ENCODE peak calls at places on chromosomes 16 and 17, in ten cellular contexts. U is psoas muscle, I is BJ, V is pancreas, S is stomach, O is upper lobe of right lung, Y is PC-3, Z is cardiac muscle cell, M is lower lobe of right lung, R is AG04450. G is an unnamed sample. For H3K27me3, the result is how much of the 10 kb centered on the place peaks cover.

GRCh38 chr17:80034977-80035686 is 540 bp downstream of the TBC1D16 start:
- DNase-seq in U (no peak), I (no peak), V (peak), S (no peak), O (peak), Y (peak), Z (peak), M (peak), R (no peak), G (peak)

GRCh38 chr17:77451894-77452852 is 311.4 kb downstream of the SEC14L1 start:
- DNase-seq in U (peak), I (no peak), V (peak), S (peak), O (peak), Y (no peak), Z (peak), M (no peak), R (no peak), G (peak)

GRCh38 chr17:58200024-58200633 is 7.6 kb downstream of the EPX start:
- DNase-seq in U (peak), I (no peak), V (no peak), S (peak), O (peak), Y (peak), Z (peak), M (peak), R (no peak), G (no peak)

GRCh38 chr16:21560462-21560861 is 38.9 kb upstream of the METTL9 start:
- DNase-seq in U (no peak), I (no peak), V (no peak), S (peak), O (peak), Y (no peak), Z (no peak), M (no peak), R (no peak), G (no peak)

GRCh38 chr17:49003557-49004511 is 6.6 kb downstream of the IGF2BP1 start:
- DNase-seq in U (no peak), I (no peak), V (no peak), S (no peak), O (no peak), Y (no peak), Z (peak), M (no peak), R (no peak), G (no peak)

GRCh38 chr17:40542562-40543411 is 22.5 kb downstream of the CCR7 start:
- DNase-seq in U (peak), I (peak), V (peak), S (peak), O (peak), Y (no peak), Z (no peak), M (no peak), R (peak), G (peak)

GRCh38 chr17:56142325-56142724 is 10.9 kb upstream of the ANKFN1 start:
- DNase-seq in U (no peak), I (peak), V (no peak), S (no peak), O (no peak), Y (no peak), Z (no peak), M (no peak), R (peak), G (no peak)

GRCh38 chr17:79797492-79798295 is 817 bp upstream of the CBX8 start:
- DNase-seq in U (peak), I (no peak), V (peak), S (no peak), O (no peak), Y (no peak), Z (no peak), M (no peak), R (no peak), G (no peak)

GRCh38 chr17:55825213-55825612 is 74.4 kb downstream of the PCTP start:
- DNase-seq in U (no peak), I (no peak), V (no peak), S (no peak), O (no peak), Y (peak), Z (no peak), M (no peak), R (no peak), G (no peak)

GRCh38 chr16:49720225-49720624 is 135.7 kb downstream of the ZNF423 start:
- DNase-seq in U (no peak), I (no peak), V (no peak), S (no peak), O (no peak), Y (no peak), Z (no peak), M (no peak), R (no peak), G (no peak)

GRCh38 chr16:25635449-25635848 is 56.3 kb upstream of the HS3ST4 start:
- DNase-seq in U (no peak), I (no peak), V (no peak), S (no peak), O (no peak), Y (no peak), Z (no peak), M (no peak), R (no peak), G (no peak)

GRCh38 chr16:84851192-84852127 is 31.7 kb downstream of the CRISPLD2 start:
- DNase-seq in U (peak), I (peak), V (no peak), S (peak), O (no peak), Y (peak), Z (no peak), M (no peak), R (peak), G (no peak)

GRCh38 chr17:80063815-80064585 is 27.6 kb downstream of the CCDC40 start:
- DNase-seq in U (peak), I (no peak), V (peak), S (peak), O (peak), Y (peak), Z (no peak), M (peak), R (peak), G (peak)

GRCh38 chr16:85645021-85645589 is 32.0 kb downstream of the GSE1 start:
- DNase-seq in U (no peak), I (no peak), V (no peak), S (peak), O (no peak), Y (peak), Z (no peak), M (no peak), R (no peak), G (no peak)

GRCh38 chr17:6913608-6914443 is 82.0 kb upstream of the ALOX12 start:
- DNase-seq in U (peak), I (no peak), V (peak), S (peak), O (peak), Y (peak), Z (peak), M (peak), R (no peak), G (peak)

GRCh38 chr17:57783338-57783742 is 38.2 kb upstream of the CCDC182 start:
- DNase-seq in U (peak), I (no peak), V (peak), S (peak), O (peak), Y (peak), Z (peak), M (peak), R (no peak), G (peak)

GRCh38 chr17:76240461-76241204 is at the start of gene RNF157:
- DNase-seq in U (peak), I (no peak), V (peak), S (peak), O (peak), Y (peak), Z (peak), M (peak), R (no peak), G (peak)

GRCh38 chr16:79825002-79825401 is 224.5 kb upstream of the MAF start:
- DNase-seq in U (no peak), I (no peak), V (no peak), S (no peak), O (no peak), Y (no peak), Z (no peak), M (no peak), R (no peak), G (no peak)

GRCh38 chr16:58366247-58367031 is 25.8 kb upstream of the GINS3 start:
- DNase-seq in U (no peak), I (no peak), V (no peak), S (no peak), O (no peak), Y (peak), Z (no peak), M (no peak), R (no peak), G (no peak)

GRCh38 chr17:76843703-76844484 is 24.3 kb upstream of the MGAT5B start:
- DNase-seq in U (no peak), I (no peak), V (no peak), S (no peak), O (no peak), Y (peak), Z (no peak), M (no peak), R (no peak), G (no peak)

GRCh38 chr16:84583995-84584394 is 33.9 kb downstream of the COTL1 start:
- DNase-seq in U (peak), I (no peak), V (no peak), S (no peak), O (no peak), Y (no peak), Z (no peak), M (no peak), R (no peak), G (no peak)

GRCh38 chr17:78192616-78193015 is 5.5 kb downstream of the AFMID start:
- DNase-seq in U (no peak), I (no peak), V (no peak), S (no peak), O (no peak), Y (no peak), Z (no peak), M (no peak), R (no peak), G (no peak)

GRCh38 chr16:75402821-75403475 is 30.4 kb downstream of the CFDP1 start:
- DNase-seq in U (no peak), I (no peak), V (no peak), S (no peak), O (no peak), Y (peak), Z (peak), M (no peak), R (no peak), G (no peak)

GRCh38 chr16:29821663-29822115 is 1.4 kb downstream of the MVP start:
- DNase-seq in U (no peak), I (peak), V (no peak), S (peak), O (no peak), Y (peak), Z (no peak), M (peak), R (no peak), G (peak)

GRCh38 chr17:45740553-45741330 is 43.4 kb upstream of the CRHR1 start:
- DNase-seq in U (peak), I (no peak), V (no peak), S (no peak), O (no peak), Y (peak), Z (peak), M (no peak), R (no peak), G (no peak)

DNA sequence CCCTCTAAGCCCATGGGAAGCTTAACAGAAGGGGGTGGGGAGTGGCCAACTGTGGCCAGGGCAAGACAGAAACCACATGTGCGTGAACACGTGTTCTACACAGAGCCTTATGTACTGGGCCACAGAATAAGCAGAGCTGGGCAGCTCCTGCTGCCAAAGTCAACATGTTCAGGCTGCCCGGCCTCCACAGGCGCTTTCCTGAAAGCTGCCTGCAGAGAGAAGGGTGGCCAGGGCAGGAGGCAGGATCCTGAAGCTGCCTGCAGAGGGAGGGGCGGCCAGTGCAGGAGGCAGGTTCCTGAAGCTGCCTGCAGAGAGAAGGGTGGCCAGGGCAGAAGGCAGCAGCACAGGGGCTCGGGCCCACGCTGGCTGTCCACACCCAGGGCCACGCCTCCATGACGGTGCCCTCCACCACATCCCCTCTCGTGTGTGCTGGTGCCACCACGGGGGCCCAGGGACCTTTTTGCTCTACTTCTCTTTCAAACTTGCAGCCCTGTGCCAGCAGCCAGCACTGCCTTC is 79.5 kb downstream of the ANKRD11 start:
- DNase-seq in U (peak), I (peak), V (peak), S (peak), O (peak), Y (no peak), Z (no peak), M (peak), R (peak), G (peak)
- TF ChIP-seq CTCF in U (no peak), I (peak), V (peak), S (no peak), O (no peak), Y (no peak), Z (no peak), M (peak), R (peak), G (no peak)

DNA sequence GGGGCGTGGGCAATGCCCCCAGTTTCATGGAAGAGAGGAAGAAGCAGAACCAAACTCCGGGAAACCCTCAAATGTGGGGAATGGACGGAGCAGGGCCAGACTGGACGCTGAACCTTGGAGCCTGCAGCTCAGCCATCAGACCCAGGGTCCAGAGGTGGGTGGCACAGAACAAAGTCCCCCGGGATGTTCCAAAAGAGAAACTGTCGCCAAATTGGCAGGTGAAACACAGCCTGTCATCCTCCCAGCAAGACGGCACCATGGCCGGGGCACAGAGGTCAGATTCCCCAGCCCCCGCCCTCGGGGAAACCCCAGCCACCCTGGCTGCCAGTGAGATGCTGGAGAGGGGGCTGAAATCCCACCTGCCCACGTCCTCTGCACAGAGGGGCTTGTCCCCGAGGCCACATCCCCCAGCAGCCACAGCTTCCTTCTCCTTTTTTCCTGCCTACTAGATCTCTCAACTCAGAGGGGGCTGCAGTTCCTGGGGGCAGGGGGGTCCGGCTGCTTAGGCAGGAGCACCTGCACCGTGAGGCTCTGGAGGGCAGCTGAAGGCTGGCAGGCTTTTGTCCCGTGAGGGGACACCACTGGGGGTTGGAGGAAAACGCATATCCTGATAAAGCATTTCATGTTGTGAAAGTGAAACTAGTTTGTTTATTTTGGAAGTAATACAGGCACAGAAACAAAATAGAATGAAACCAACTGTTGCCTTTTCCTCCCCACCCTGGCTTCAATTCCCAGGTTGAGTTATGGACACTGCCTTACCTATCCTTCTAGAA is 1.2 kb upstream of the SECTM1 start:
- DNase-seq in U (peak), I (no peak), V (peak), S (no peak), O (peak), Y (peak), Z (no peak), M (no peak), R (no peak), G (peak)
- H3K27me3 ChIP-seq in U (under half), I (under half), V (under half), S (under half), O (under half), Y (under half), Z (half or more), M (under half), R (under half), G (under half)

DNA sequence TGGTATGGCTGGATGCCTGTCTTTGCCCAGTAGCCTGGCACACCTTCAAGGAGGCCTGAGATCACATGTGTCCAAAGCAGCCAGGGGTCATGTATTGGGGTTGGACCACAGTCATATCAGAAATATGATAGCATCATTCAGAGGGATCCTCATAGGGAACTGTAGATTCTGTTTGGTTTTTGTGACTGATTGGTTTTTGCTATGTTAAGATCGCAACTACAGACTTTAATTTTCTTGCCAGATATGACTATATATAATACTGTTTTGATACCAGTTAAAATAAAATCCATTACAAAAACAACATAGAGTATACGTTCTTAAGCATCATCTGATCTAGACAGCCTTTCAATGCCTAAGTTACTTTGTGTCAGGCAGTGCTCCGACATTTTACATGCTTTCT is 11.8 kb upstream of the SMPD3 start:
- DNase-seq in U (no peak), I (no peak), V (no peak), S (no peak), O (no peak), Y (no peak), Z (no peak), M (no peak), R (no peak), G (no peak)
- TF ChIP-seq CTCF in U (no peak), I (no peak), V (no peak), S (no peak), O (no peak), Y (no peak), Z (no peak), M (no peak), R (no peak), G (no peak)

DNA sequence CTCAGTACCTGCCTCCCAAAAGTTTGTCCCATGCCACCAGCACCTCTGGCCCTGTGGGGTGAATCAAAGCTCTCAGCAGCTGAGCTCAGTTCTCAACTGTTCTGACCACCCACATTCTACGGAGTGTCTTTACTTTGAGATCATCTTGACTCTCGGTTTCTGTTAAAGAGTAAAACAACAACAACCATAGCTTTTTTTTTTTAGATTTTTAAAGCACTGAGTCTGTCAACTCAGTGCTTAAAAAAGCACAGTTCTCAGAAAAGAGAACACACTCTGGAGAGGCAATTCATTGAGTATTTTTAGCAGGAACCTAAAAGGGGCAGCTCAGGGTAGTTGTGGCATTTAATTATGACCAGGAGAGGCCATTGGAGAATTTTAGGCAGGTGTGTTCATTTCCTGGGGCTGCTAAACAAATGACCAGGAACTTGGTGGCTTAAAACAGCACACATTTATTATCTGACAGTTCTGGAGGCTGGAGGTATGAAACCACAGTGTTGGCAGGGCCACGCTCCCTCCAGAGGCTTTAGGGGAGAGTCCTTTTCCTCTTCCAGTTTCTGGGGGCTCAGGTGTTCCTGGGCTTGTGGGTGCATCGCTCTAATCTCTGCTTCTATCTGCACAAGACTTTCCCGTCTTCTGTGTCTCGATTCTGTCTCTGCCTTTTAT is 6.7 kb upstream of the WFIKKN2 start:
- DNase-seq in U (no peak), I (no peak), V (no peak), S (no peak), O (no peak), Y (no peak), Z (no peak), M (no peak), R (no peak), G (no peak)
- H3K27me3 ChIP-seq in U (under half), I (under half), V (under half), S (under half), O (under half), Y (under half), Z (under half), M (under half), R (under half), G (under half)

DNA sequence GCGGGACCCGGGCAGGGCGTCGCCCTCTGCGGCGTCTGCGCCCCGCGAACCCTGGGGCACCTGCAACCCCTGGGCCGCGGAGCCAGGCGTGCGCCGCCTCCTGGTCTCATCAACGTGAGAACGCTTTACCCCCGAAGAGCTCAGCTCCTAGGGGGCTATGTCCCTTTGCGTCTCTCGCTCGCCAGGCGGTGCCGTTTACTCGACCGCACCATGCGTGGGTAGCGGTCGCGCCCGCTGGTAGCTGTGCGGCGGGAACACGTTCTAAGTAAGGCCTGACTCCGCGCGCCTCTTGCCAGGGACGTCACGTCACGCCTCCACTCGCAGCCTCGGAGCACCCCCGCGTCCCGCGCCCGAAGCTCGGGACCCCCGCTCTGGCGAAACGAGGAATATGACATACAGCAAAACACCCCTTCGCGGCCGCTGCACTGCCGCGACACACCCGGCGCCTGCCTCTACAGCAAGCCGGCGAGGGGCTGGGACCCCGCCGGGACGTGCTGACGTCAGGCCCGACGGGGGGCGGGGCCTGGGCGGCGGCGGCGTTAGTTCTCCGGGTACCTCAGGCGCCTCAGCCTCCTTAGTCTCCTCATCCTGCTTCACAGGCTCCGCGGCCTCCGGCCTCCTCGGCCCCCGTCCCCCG is at the start of gene RAB11FIP3:
- DNase-seq in U (peak), I (no peak), V (peak), S (peak), O (peak), Y (peak), Z (peak), M (peak), R (no peak), G (peak)
- TF ChIP-seq CTCF in U (peak), I (peak), V (no peak), S (no peak), O (peak), Y (peak), Z (peak), M (peak), R (peak), G (no peak)

GRCh38 chr17:30576326-30576861 is 99.2 kb downstream of the GOSR1 start:
- DNase-seq in U (no peak), I (no peak), V (no peak), S (no peak), O (peak), Y (no peak), Z (no peak), M (no peak), R (no peak), G (no peak)
- H3K27me3 ChIP-seq in U (under half), I (under half), V (under half), S (under half), O (under half), Y (under half), Z (under half), M (under half), R (under half), G (under half)

G was measured in ovary.